ENCODE peak calls at places on chromosomes 2 and 18, in nine cellular contexts. One of them, this sample, is unnamed.

GRCh38 chr18:62445386-62445917 is 77.4 kb upstream of the ZCCHC2 start:
- DNase-seq in cardiac muscle cell: no peak
- DNase-seq in GM13976: no peak
- DNase-seq in GM13977: no peak
- DNase-seq in natural killer cell: no peak
- DNase-seq in foreskin fibroblast: no peak
- DNase-seq in fibroblast of lung: no peak
- DNase-seq in astrocyte: no peak
- DNase-seq in WTC11: no peak
- DNase-seq in this sample: no peak

GRCh38 chr2:237290249-237290648 is 123.7 kb downstream of the COL6A3 start:
- DNase-seq in cardiac muscle cell: no peak
- DNase-seq in GM13976: no peak
- DNase-seq in GM13977: no peak
- DNase-seq in natural killer cell: no peak
- DNase-seq in foreskin fibroblast: peak
- DNase-seq in fibroblast of lung: peak
- DNase-seq in astrocyte: no peak
- DNase-seq in WTC11: no peak
- DNase-seq in this sample: no peak

GRCh38 chr2:216636570-216637450 is 3.6 kb downstream of the IGFBP2 start:
- DNase-seq in cardiac muscle cell: peak
- DNase-seq in GM13976: no peak
- DNase-seq in GM13977: no peak
- DNase-seq in natural killer cell: no peak
- DNase-seq in foreskin fibroblast: peak
- DNase-seq in fibroblast of lung: peak
- DNase-seq in astrocyte: peak
- DNase-seq in WTC11: peak
- DNase-seq in this sample: no peak

GRCh38 chr2:159140070-159140774 is 146.3 kb downstream of the WDSUB1 start:
- DNase-seq in cardiac muscle cell: no peak
- DNase-seq in GM13976: no peak
- DNase-seq in GM13977: no peak
- DNase-seq in natural killer cell: no peak
- DNase-seq in foreskin fibroblast: peak
- DNase-seq in fibroblast of lung: peak
- DNase-seq in astrocyte: peak
- DNase-seq in WTC11: no peak
- DNase-seq in this sample: no peak

GRCh38 chr18:49447810-49448745 is 12.4 kb downstream of the DYM start:
- DNase-seq in cardiac muscle cell: peak
- DNase-seq in GM13976: peak
- DNase-seq in GM13977: no peak
- DNase-seq in natural killer cell: no peak
- DNase-seq in foreskin fibroblast: peak
- DNase-seq in fibroblast of lung: peak
- DNase-seq in astrocyte: peak
- DNase-seq in WTC11: peak
- DNase-seq in this sample: no peak

GRCh38 chr2:85826990-85827878 is 61.6 kb downstream of the ST3GAL5 start:
- DNase-seq in cardiac muscle cell: peak
- DNase-seq in GM13976: peak
- DNase-seq in GM13977: peak
- DNase-seq in natural killer cell: peak
- DNase-seq in foreskin fibroblast: peak
- DNase-seq in fibroblast of lung: peak
- DNase-seq in astrocyte: no peak
- DNase-seq in WTC11: peak
- DNase-seq in this sample: peak

GRCh38 chr2:173271825-173272224 is 82.8 kb upstream of the CDCA7 start:
- DNase-seq in cardiac muscle cell: no peak
- DNase-seq in GM13976: no peak
- DNase-seq in GM13977: no peak
- DNase-seq in natural killer cell: no peak
- DNase-seq in foreskin fibroblast: peak
- DNase-seq in fibroblast of lung: no peak
- DNase-seq in astrocyte: no peak
- DNase-seq in WTC11: no peak
- DNase-seq in this sample: no peak

GRCh38 chr2:26772064-26773001 is 8.2 kb downstream of the SLC35F6 start:
- DNase-seq in cardiac muscle cell: no peak
- DNase-seq in GM13976: no peak
- DNase-seq in GM13977: no peak
- DNase-seq in natural killer cell: peak
- DNase-seq in foreskin fibroblast: peak
- DNase-seq in fibroblast of lung: peak
- DNase-seq in astrocyte: peak
- DNase-seq in WTC11: no peak
- DNase-seq in this sample: no peak

GRCh38 chr18:13580351-13580750 is 146.0 kb downstream of the FAM210A start:
- DNase-seq in cardiac muscle cell: no peak
- DNase-seq in GM13976: no peak
- DNase-seq in GM13977: no peak
- DNase-seq in natural killer cell: no peak
- DNase-seq in foreskin fibroblast: no peak
- DNase-seq in fibroblast of lung: no peak
- DNase-seq in astrocyte: no peak
- DNase-seq in WTC11: no peak
- DNase-seq in this sample: no peak

GRCh38 chr2:17069564-17069963 is 403.9 kb upstream of the CYRIA start:
- DNase-seq in cardiac muscle cell: no peak
- DNase-seq in GM13976: no peak
- DNase-seq in GM13977: no peak
- DNase-seq in natural killer cell: no peak
- DNase-seq in foreskin fibroblast: no peak
- DNase-seq in fibroblast of lung: no peak
- DNase-seq in astrocyte: no peak
- DNase-seq in WTC11: no peak
- DNase-seq in this sample: no peak

GRCh38 chr2:223669453-223670225 is 67.5 kb upstream of the SCG2 start:
- DNase-seq in cardiac muscle cell: no peak
- DNase-seq in GM13976: no peak
- DNase-seq in GM13977: no peak
- DNase-seq in natural killer cell: no peak
- DNase-seq in foreskin fibroblast: peak
- DNase-seq in fibroblast of lung: peak
- DNase-seq in astrocyte: peak
- DNase-seq in WTC11: no peak
- DNase-seq in this sample: no peak

GRCh38 chr2:222919841-222920609 is 59.2 kb downstream of the ACSL3 start:
- DNase-seq in cardiac muscle cell: no peak
- DNase-seq in GM13976: no peak
- DNase-seq in GM13977: no peak
- DNase-seq in natural killer cell: no peak
- DNase-seq in foreskin fibroblast: peak
- DNase-seq in fibroblast of lung: peak
- DNase-seq in astrocyte: peak
- DNase-seq in WTC11: no peak
- DNase-seq in this sample: no peak

GRCh38 chr2:186688813-186689212 is 5.0 kb upstream of the FAM171B start:
- DNase-seq in cardiac muscle cell: no peak
- DNase-seq in GM13976: no peak
- DNase-seq in GM13977: no peak
- DNase-seq in natural killer cell: no peak
- DNase-seq in foreskin fibroblast: no peak
- DNase-seq in fibroblast of lung: no peak
- DNase-seq in astrocyte: no peak
- DNase-seq in WTC11: no peak
- DNase-seq in this sample: no peak

GRCh38 chr2:134739879-134740301 is 21.1 kb upstream of the TMEM163 start:
- DNase-seq in cardiac muscle cell: no peak
- DNase-seq in GM13976: peak
- DNase-seq in GM13977: peak
- DNase-seq in natural killer cell: no peak
- DNase-seq in foreskin fibroblast: no peak
- DNase-seq in fibroblast of lung: peak
- DNase-seq in astrocyte: peak
- DNase-seq in WTC11: no peak
- DNase-seq in this sample: no peak

GRCh38 chr18:51135795-51136194 is 61.7 kb downstream of the MEX3C start:
- DNase-seq in cardiac muscle cell: no peak
- DNase-seq in GM13976: no peak
- DNase-seq in GM13977: no peak
- DNase-seq in natural killer cell: no peak
- DNase-seq in foreskin fibroblast: no peak
- DNase-seq in fibroblast of lung: no peak
- DNase-seq in astrocyte: no peak
- DNase-seq in WTC11: no peak
- DNase-seq in this sample: no peak
- TF ChIP-seq CTCF in cardiac muscle cell: peak
- TF ChIP-seq CTCF in GM13976: no peak
- TF ChIP-seq CTCF in GM13977: peak
- TF ChIP-seq CTCF in natural killer cell: peak
- TF ChIP-seq CTCF in foreskin fibroblast: peak
- TF ChIP-seq CTCF in fibroblast of lung: no peak
- TF ChIP-seq CTCF in astrocyte: peak
- TF ChIP-seq CTCF in WTC11: peak
- TF ChIP-seq CTCF in this sample: peak

DNA sequence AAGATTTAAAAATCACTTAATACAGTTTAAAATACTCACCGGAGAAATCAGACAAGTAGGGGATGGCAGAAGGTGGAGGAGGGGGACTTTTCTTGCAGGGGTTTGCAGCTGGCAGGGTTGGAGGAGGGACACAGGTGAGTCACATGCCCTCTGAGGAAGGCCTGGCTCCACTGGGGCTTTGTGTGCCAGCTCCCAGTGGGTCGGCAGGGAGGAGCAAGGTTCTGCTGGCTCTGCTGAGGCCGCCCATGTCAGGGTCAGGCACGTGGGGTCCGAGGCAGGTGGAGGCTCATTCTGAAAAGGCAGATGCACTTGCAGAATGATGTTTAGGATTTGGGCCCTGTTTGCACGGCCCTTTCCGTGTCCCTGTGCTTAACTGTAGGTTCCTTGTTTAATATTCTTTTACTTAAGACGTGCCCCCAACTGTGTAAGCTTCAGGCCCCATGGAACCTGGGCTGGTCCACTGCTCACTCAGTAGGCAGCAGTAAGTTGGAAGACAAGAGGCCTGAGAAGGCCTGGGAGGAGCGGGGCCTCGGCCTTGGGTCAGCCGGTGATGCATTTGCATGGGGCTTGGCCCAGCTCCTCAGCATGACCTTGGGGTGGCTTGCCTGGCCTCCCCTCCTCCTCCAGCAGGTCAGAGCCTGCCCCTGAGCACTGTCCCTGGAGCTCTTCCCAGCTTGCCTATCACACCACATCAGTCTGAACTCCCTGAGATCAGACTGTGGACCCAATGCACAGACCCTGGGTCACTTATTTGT is 141.0 kb downstream of the GLI2 start:
- DNase-seq in cardiac muscle cell: no peak
- DNase-seq in GM13976: no peak
- DNase-seq in GM13977: no peak
- DNase-seq in natural killer cell: no peak
- DNase-seq in foreskin fibroblast: no peak
- DNase-seq in fibroblast of lung: no peak
- DNase-seq in astrocyte: no peak
- DNase-seq in WTC11: no peak
- DNase-seq in this sample: no peak
- TF ChIP-seq CTCF in cardiac muscle cell: no peak
- TF ChIP-seq CTCF in GM13976: no peak
- TF ChIP-seq CTCF in GM13977: no peak
- TF ChIP-seq CTCF in natural killer cell: no peak
- TF ChIP-seq CTCF in foreskin fibroblast: no peak
- TF ChIP-seq CTCF in fibroblast of lung: no peak
- TF ChIP-seq CTCF in astrocyte: no peak
- TF ChIP-seq CTCF in WTC11: no peak
- TF ChIP-seq CTCF in this sample: no peak

GRCh38 chr2:21123473-21124393 is at the start of gene TDRD15:
- DNase-seq in cardiac muscle cell: no peak
- DNase-seq in GM13976: peak
- DNase-seq in GM13977: no peak
- DNase-seq in natural killer cell: no peak
- DNase-seq in foreskin fibroblast: no peak
- DNase-seq in fibroblast of lung: no peak
- DNase-seq in astrocyte: no peak
- DNase-seq in WTC11: no peak
- DNase-seq in this sample: no peak

GRCh38 chr2:21117688-21118087 is 6.1 kb upstream of the TDRD15 start:
- DNase-seq in cardiac muscle cell: no peak
- DNase-seq in GM13976: no peak
- DNase-seq in GM13977: no peak
- DNase-seq in natural killer cell: no peak
- DNase-seq in foreskin fibroblast: no peak
- DNase-seq in fibroblast of lung: no peak
- DNase-seq in astrocyte: no peak
- DNase-seq in WTC11: no peak
- DNase-seq in this sample: no peak

GRCh38 chr2:21118302-21118920 is 5.4 kb upstream of the TDRD15 start:
- DNase-seq in cardiac muscle cell: peak
- DNase-seq in GM13976: peak
- DNase-seq in GM13977: peak
- DNase-seq in natural killer cell: no peak
- DNase-seq in foreskin fibroblast: no peak
- DNase-seq in fibroblast of lung: peak
- DNase-seq in astrocyte: no peak
- DNase-seq in WTC11: peak
- DNase-seq in this sample: no peak
- TF ChIP-seq CTCF in cardiac muscle cell: peak
- TF ChIP-seq CTCF in GM13976: peak
- TF ChIP-seq CTCF in GM13977: peak
- TF ChIP-seq CTCF in natural killer cell: peak
- TF ChIP-seq CTCF in foreskin fibroblast: no peak
- TF ChIP-seq CTCF in fibroblast of lung: no peak
- TF ChIP-seq CTCF in astrocyte: peak
- TF ChIP-seq CTCF in WTC11: no peak
- TF ChIP-seq CTCF in this sample: peak

GRCh38 chr2:213150315-213150951 is 979 bp downstream of the IKZF2 start:
- DNase-seq in cardiac muscle cell: peak
- DNase-seq in GM13976: no peak
- DNase-seq in GM13977: no peak
- DNase-seq in natural killer cell: no peak
- DNase-seq in foreskin fibroblast: no peak
- DNase-seq in fibroblast of lung: peak
- DNase-seq in astrocyte: peak
- DNase-seq in WTC11: peak
- DNase-seq in this sample: no peak

GRCh38 chr2:213149949-213150314 is 1.5 kb downstream of the IKZF2 start:
- DNase-seq in cardiac muscle cell: no peak
- DNase-seq in GM13976: no peak
- DNase-seq in GM13977: no peak
- DNase-seq in natural killer cell: no peak
- DNase-seq in foreskin fibroblast: no peak
- DNase-seq in fibroblast of lung: no peak
- DNase-seq in astrocyte: no peak
- DNase-seq in WTC11: no peak
- DNase-seq in this sample: no peak

GRCh38 chr2:213147550-213147949 is 3.9 kb downstream of the IKZF2 start:
- DNase-seq in cardiac muscle cell: no peak
- DNase-seq in GM13976: no peak
- DNase-seq in GM13977: no peak
- DNase-seq in natural killer cell: no peak
- DNase-seq in foreskin fibroblast: no peak
- DNase-seq in fibroblast of lung: no peak
- DNase-seq in astrocyte: no peak
- DNase-seq in WTC11: no peak
- DNase-seq in this sample: no peak

GRCh38 chr2:213148572-213149331 is 2.7 kb downstream of the IKZF2 start:
- DNase-seq in cardiac muscle cell: no peak
- DNase-seq in GM13976: no peak
- DNase-seq in GM13977: no peak
- DNase-seq in natural killer cell: no peak
- DNase-seq in foreskin fibroblast: no peak
- DNase-seq in fibroblast of lung: no peak
- DNase-seq in astrocyte: no peak
- DNase-seq in WTC11: no peak
- DNase-seq in this sample: no peak

GRCh38 chr2:213149332-213149875 is 2.0 kb downstream of the IKZF2 start:
- DNase-seq in cardiac muscle cell: no peak
- DNase-seq in GM13976: no peak
- DNase-seq in GM13977: no peak
- DNase-seq in natural killer cell: no peak
- DNase-seq in foreskin fibroblast: no peak
- DNase-seq in fibroblast of lung: peak
- DNase-seq in astrocyte: peak
- DNase-seq in WTC11: no peak
- DNase-seq in this sample: no peak
- TF ChIP-seq CTCF in cardiac muscle cell: no peak
- TF ChIP-seq CTCF in GM13976: no peak
- TF ChIP-seq CTCF in GM13977: peak
- TF ChIP-seq CTCF in natural killer cell: no peak
- TF ChIP-seq CTCF in foreskin fibroblast: no peak
- TF ChIP-seq CTCF in fibroblast of lung: no peak
- TF ChIP-seq CTCF in astrocyte: no peak
- TF ChIP-seq CTCF in WTC11: no peak
- TF ChIP-seq CTCF in this sample: no peak

This sample was measured in type B pancreatic cell.